ENCODE peak calls at places on chromosomes 13 and 19, in eight cellular contexts. Z is AG04450; H is WERI-Rb-1; K is fibroblast of lung; F is left lung; O is lower leg skin; Y is stomach; S is CD8-positive, alpha-beta memory T cell. T is an unnamed sample.

GRCh38 chr13:104314926-104315535 is 1248.8 kb upstream of the SLC10A2 start:
- DNase-seq in Z (no peak), H (no peak), K (no peak), F (no peak), O (no peak), Y (no peak), S (no peak), T (no peak)

GRCh38 chr19:18112989-18113478 is 15.5 kb downstream of the MAST3 start:
- DNase-seq in Z (no peak), H (peak), K (peak), F (peak), O (peak), Y (peak), S (peak), T (peak)

GRCh38 chr19:11530432-11530831 is 1.5 kb upstream of the ECSIT start:
- DNase-seq in Z (peak), H (peak), K (peak), F (peak), O (peak), Y (peak), S (no peak), T (peak)

GRCh38 chr19:38932425-38933179 is 1.9 kb downstream of the MRPS12 start:
- DNase-seq in Z (no peak), H (peak), K (peak), F (peak), O (no peak), Y (no peak), S (peak), T (peak)

GRCh38 chr19:40284501-40285352 is at the start of gene AKT2:
- DNase-seq in Z (peak), H (peak), K (peak), F (no peak), O (no peak), Y (no peak), S (peak), T (peak)

GRCh38 chr19:7699003-7699402 is 2.9 kb downstream of the FCER2 start:
- DNase-seq in Z (no peak), H (no peak), K (no peak), F (no peak), O (no peak), Y (no peak), S (no peak), T (no peak)

GRCh38 chr19:22814124-22814523 is 18.0 kb upstream of the ZNF723 start:
- DNase-seq in Z (no peak), H (no peak), K (no peak), F (no peak), O (no peak), Y (no peak), S (no peak), T (no peak)

GRCh38 chr13:107233541-107233940 is 665.6 kb upstream of the ARGLU1 start:
- DNase-seq in Z (no peak), H (no peak), K (no peak), F (no peak), O (no peak), Y (no peak), S (no peak), T (no peak)

GRCh38 chr19:44807162-44807561 is 1.7 kb upstream of the BCAM start:
- DNase-seq in Z (no peak), H (no peak), K (no peak), F (no peak), O (peak), Y (peak), S (no peak), T (no peak)

GRCh38 chr19:55479451-55480230 is 3.2 kb downstream of the ZNF628 start:
- DNase-seq in Z (no peak), H (no peak), K (no peak), F (peak), O (no peak), Y (no peak), S (no peak), T (no peak)

GRCh38 chr13:102394158-102395053 is 7.4 kb downstream of the FGF14 start:
- DNase-seq in Z (peak), H (peak), K (peak), F (peak), O (peak), Y (peak), S (peak), T (peak)

GRCh38 chr19:53961523-53962345 is 1.0 kb upstream of the CACNG8 start:
- DNase-seq in Z (no peak), H (no peak), K (no peak), F (no peak), O (no peak), Y (no peak), S (no peak), T (no peak)

GRCh38 chr13:100627142-100627541 is 38.6 kb upstream of the GGACT start:
- DNase-seq in Z (no peak), H (no peak), K (no peak), F (no peak), O (no peak), Y (no peak), S (no peak), T (no peak)

GRCh38 chr19:47309608-47310007 is at the start of gene C5AR1:
- DNase-seq in Z (no peak), H (no peak), K (no peak), F (peak), O (peak), Y (no peak), S (no peak), T (no peak)

GRCh38 chr13:94435604-94436226 is 43.8 kb downstream of the DCT start:
- DNase-seq in Z (peak), H (no peak), K (peak), F (no peak), O (no peak), Y (no peak), S (peak), T (no peak)

GRCh38 chr13:34913040-34913439 is 29.0 kb upstream of the NBEA start:
- DNase-seq in Z (no peak), H (peak), K (peak), F (no peak), O (no peak), Y (no peak), S (no peak), T (no peak)

GRCh38 chr19:33950141-33950805 is 153.6 kb downstream of the KCTD15 start:
- DNase-seq in Z (no peak), H (no peak), K (no peak), F (no peak), O (no peak), Y (no peak), S (no peak), T (no peak)

GRCh38 chr13:48930933-48931332 is 44.8 kb upstream of the FNDC3A start:
- DNase-seq in Z (no peak), H (no peak), K (no peak), F (no peak), O (no peak), Y (no peak), S (no peak), T (no peak)

GRCh38 chr13:108031859-108032258 is 183.5 kb downstream of the LIG4 start:
- DNase-seq in Z (no peak), H (no peak), K (no peak), F (no peak), O (no peak), Y (no peak), S (no peak), T (no peak)

GRCh38 chr13:73902847-73903246 is 231.4 kb downstream of the KLF12 start:
- DNase-seq in Z (no peak), H (no peak), K (no peak), F (no peak), O (no peak), Y (no peak), S (no peak), T (no peak)

GRCh38 chr13:113061271-113061625 is 44.3 kb upstream of the F7 start:
- DNase-seq in Z (no peak), H (no peak), K (no peak), F (peak), O (no peak), Y (no peak), S (no peak), T (peak)

GRCh38 chr19:32458500-32459123 is 53.0 kb downstream of the DPY19L3 start:
- DNase-seq in Z (no peak), H (no peak), K (no peak), F (no peak), O (no peak), Y (no peak), S (no peak), T (no peak)

GRCh38 chr19:17526922-17527321 is 15.5 kb downstream of the PGLS start:
- DNase-seq in Z (no peak), H (no peak), K (no peak), F (no peak), O (no peak), Y (no peak), S (no peak), T (no peak)

GRCh38 chr13:80276371-80277289 is 64.3 kb downstream of the SPRY2 start:
- DNase-seq in Z (no peak), H (no peak), K (no peak), F (no peak), O (peak), Y (no peak), S (no peak), T (no peak)

GRCh38 chr19:48819366-48819816 is 8.6 kb upstream of the BCAT2 start:
- DNase-seq in Z (peak), H (no peak), K (peak), F (no peak), O (peak), Y (peak), S (no peak), T (peak)

GRCh38 chr13:102138635-102139225 is 263.1 kb downstream of the FGF14 start:
- DNase-seq in Z (no peak), H (no peak), K (peak), F (no peak), O (no peak), Y (no peak), S (no peak), T (no peak)

GRCh38 chr13:99103536-99103935 is 97.1 kb upstream of the UBAC2 start:
- DNase-seq in Z (no peak), H (peak), K (no peak), F (no peak), O (no peak), Y (no peak), S (no peak), T (no peak)

GRCh38 chr19:32404213-32404938 is 1.2 kb upstream of the DPY19L3 start:
- DNase-seq in Z (no peak), H (no peak), K (no peak), F (no peak), O (no peak), Y (no peak), S (no peak), T (no peak)

GRCh38 chr13:51999525-51999924 is 11.7 kb downstream of the ATP7B start:
- DNase-seq in Z (no peak), H (no peak), K (peak), F (no peak), O (no peak), Y (peak), S (no peak), T (no peak)

GRCh38 chr13:69565334-69565733 is 542.3 kb upstream of the ATXN8OS start:
- DNase-seq in Z (no peak), H (peak), K (peak), F (no peak), O (no peak), Y (no peak), S (no peak), T (no peak)

GRCh38 chr13:36275190-36276002 is 22.2 kb downstream of the CCDC169 start:
- DNase-seq in Z (peak), H (peak), K (peak), F (no peak), O (no peak), Y (no peak), S (no peak), T (no peak)

GRCh38 chr19:53947624-53948023 is 15.1 kb upstream of the CACNG8 start:
- DNase-seq in Z (no peak), H (peak), K (no peak), F (peak), O (no peak), Y (no peak), S (no peak), T (no peak)

GRCh38 chr19:16447015-16447384 is 24.8 kb downstream of the EPS15L1 start:
- DNase-seq in Z (peak), H (peak), K (peak), F (peak), O (peak), Y (peak), S (peak), T (peak)

GRCh38 chr13:59111711-59112110 is 1052.0 kb downstream of the DIAPH3 start:
- DNase-seq in Z (peak), H (no peak), K (peak), F (no peak), O (no peak), Y (no peak), S (no peak), T (no peak)

GRCh38 chr13:93244141-93244917 is 17.7 kb downstream of the GPC6 start:
- DNase-seq in Z (no peak), H (peak), K (peak), F (no peak), O (no peak), Y (no peak), S (no peak), T (no peak)

GRCh38 chr19:17684256-17684655 is 3.9 kb downstream of the UNC13A start:
- DNase-seq in Z (no peak), H (no peak), K (no peak), F (no peak), O (no peak), Y (no peak), S (no peak), T (no peak)

GRCh38 chr19:33416307-33417215 is 43.1 kb downstream of the CEBPG start:
- DNase-seq in Z (no peak), H (peak), K (peak), F (peak), O (no peak), Y (peak), S (peak), T (peak)

GRCh38 chr13:50798923-50799322 is 44.6 kb downstream of the DLEU7 start:
- DNase-seq in Z (no peak), H (no peak), K (no peak), F (no peak), O (no peak), Y (no peak), S (no peak), T (no peak)

GRCh38 chr13:45341799-45342584 is 1.0 kb upstream of the TPT1 start:
- DNase-seq in Z (no peak), H (no peak), K (peak), F (no peak), O (peak), Y (peak), S (no peak), T (peak)

GRCh38 chr13:27665333-27665732 is 43.6 kb downstream of the POLR1D start:
- DNase-seq in Z (no peak), H (no peak), K (peak), F (no peak), O (no peak), Y (no peak), S (no peak), T (no peak)

GRCh38 chr13:27666951-27667350 is 45.3 kb downstream of the POLR1D start:
- DNase-seq in Z (no peak), H (no peak), K (no peak), F (no peak), O (no peak), Y (no peak), S (no peak), T (no peak)

GRCh38 chr13:27665761-27666160 is 44.1 kb downstream of the POLR1D start:
- DNase-seq in Z (no peak), H (no peak), K (no peak), F (peak), O (no peak), Y (no peak), S (no peak), T (peak)

GRCh38 chr13:27663947-27664346 is 42.3 kb downstream of the POLR1D start:
- DNase-seq in Z (no peak), H (no peak), K (peak), F (no peak), O (no peak), Y (no peak), S (no peak), T (no peak)

DNA sequence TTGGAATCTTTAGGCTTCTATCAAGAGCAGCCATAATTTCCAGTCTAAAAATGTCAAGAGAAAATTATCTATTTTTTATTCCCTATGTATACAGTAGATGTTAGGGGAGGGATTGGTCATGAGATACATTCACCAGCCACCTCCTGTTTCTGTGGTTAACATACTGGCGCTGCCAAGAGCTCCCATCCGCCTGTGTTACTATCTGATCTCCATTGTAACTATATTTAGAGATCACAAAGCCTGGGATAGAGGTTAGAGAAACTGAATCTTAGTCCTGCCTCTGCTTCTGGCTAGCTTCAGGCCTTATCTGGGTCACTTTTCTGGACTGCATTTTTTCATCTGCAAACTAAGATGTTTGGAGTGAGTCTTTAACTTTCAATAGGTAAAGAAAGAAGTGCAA is 46.3 kb downstream of the POLR1D start:
- DNase-seq in Z (no peak), H (no peak), K (no peak), F (no peak), O (no peak), Y (no peak), S (no peak), T (no peak)
- H3K4me3 ChIP-seq in Z (no peak), H (no peak), K (no peak), F (no peak), O (no peak), Y (no peak), S (no peak), T (no peak)

GRCh38 chr19:42282036-42282762 is 13.1 kb downstream of the CIC start:
- DNase-seq in Z (no peak), H (no peak), K (peak), F (no peak), O (no peak), Y (no peak), S (no peak), T (peak)
- H3K4me3 ChIP-seq in Z (peak), H (peak), K (peak), F (no peak), O (no peak), Y (peak), S (peak), T (peak)

GRCh38 chr19:409006-409514 is at the start of gene C2CD4C:
- DNase-seq in Z (no peak), H (peak), K (no peak), F (peak), O (no peak), Y (no peak), S (no peak), T (peak)

GRCh38 chr19:406999-407491 is 1.9 kb downstream of the C2CD4C start:
- DNase-seq in Z (no peak), H (peak), K (no peak), F (peak), O (no peak), Y (no peak), S (no peak), T (peak)

GRCh38 chr19:408441-409005 is 424 bp downstream of the C2CD4C start:
- DNase-seq in Z (no peak), H (peak), K (no peak), F (peak), O (no peak), Y (no peak), S (no peak), T (peak)

GRCh38 chr19:406121-406711 is 2.7 kb downstream of the C2CD4C start:
- DNase-seq in Z (no peak), H (no peak), K (no peak), F (peak), O (no peak), Y (no peak), S (no peak), T (peak)

GRCh38 chr19:407501-408440 is 1.2 kb downstream of the C2CD4C start:
- DNase-seq in Z (no peak), H (peak), K (no peak), F (peak), O (no peak), Y (no peak), S (no peak), T (peak)
- H3K4me3 ChIP-seq in Z (no peak), H (peak), K (no peak), F (no peak), O (no peak), Y (peak), S (no peak), T (no peak)

DNA sequence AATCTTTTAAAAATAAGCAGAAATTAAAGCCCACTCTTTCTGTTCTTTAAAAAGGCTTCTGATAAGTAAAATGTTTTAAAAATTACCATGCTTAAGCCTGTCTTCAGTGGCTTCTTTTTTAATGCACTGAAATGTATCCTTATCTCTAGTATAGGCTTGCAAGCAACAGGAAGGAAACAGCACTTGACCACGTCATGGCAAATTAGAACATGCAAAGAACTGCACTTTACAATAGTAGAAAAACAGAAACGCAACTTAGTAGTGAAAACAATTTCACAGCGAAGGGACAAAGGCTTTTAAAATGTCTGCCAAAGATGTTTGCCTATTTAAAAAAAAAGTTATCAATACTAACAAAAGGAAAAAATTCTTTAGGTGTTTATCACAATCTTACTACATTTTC is 36.3 kb downstream of the ELF1 start:
- DNase-seq in Z (no peak), H (no peak), K (peak), F (no peak), O (peak), Y (no peak), S (peak), T (no peak)
- H3K4me3 ChIP-seq in Z (no peak), H (no peak), K (no peak), F (no peak), O (no peak), Y (peak), S (peak), T (no peak)

T was measured in kidney.